ENCODE peak calls at places on chromosomes 4 and X, in six cellular contexts. P, H, W, O, D and S are unnamed samples.
A peak's percentile ranks its signal among the peaks of the same experiment; 100 is the strongest.

GRCh38 chrX:39398215-39398972 is 597.1 kb downstream of the MID1IP1 start:
- DNase-seq in P (no peak), W (no peak), O (no peak), D (no peak), H (no peak), S (no peak)

GRCh38 chrX:70219938-70220764 is 14.3 kb upstream of the AWAT1 start:
- DNase-seq in P (peak; percentile 25), W (peak; percentile 79), O (peak; percentile 64), H (peak; percentile 58), D (no peak), S (peak; percentile 11)

GRCh38 chr4:1246111-1246881 is 2.6 kb downstream of the CTBP1 start:
- DNase-seq in P (peak; percentile 30), O (no peak), H (peak; percentile 70), W (no peak), D (no peak), S (peak; percentile 39)

GRCh38 chr4:123659759-123660158 is 263.2 kb downstream of the SPRY1 start:
- DNase-seq in W (peak; percentile 12), H (no peak), O (no peak), P (no peak), D (no peak), S (peak; percentile 8)

GRCh38 chr4:33696586-33696985 is 2547.7 kb downstream of the ARAP2 start:
- DNase-seq in W (peak; percentile 21), H (no peak), D (no peak), P (no peak), O (no peak), S (no peak)

GRCh38 chr4:15459706-15460105 is 10.0 kb upstream of the CC2D2A start:
- DNase-seq in O (no peak), H (no peak), P (no peak), W (no peak), D (no peak), S (no peak)

GRCh38 chrX:45479196-45479834 is 278.6 kb upstream of the DIPK2B start:
- DNase-seq in D (no peak), P (no peak), O (peak; percentile 35), H (no peak), W (peak; percentile 93), S (no peak)

GRCh38 chrX:24851776-24852175 is 158.1 kb downstream of the POLA1 start:
- DNase-seq in P (no peak), D (no peak), O (no peak), W (no peak), H (no peak), S (no peak)

GRCh38 chr4:110533940-110534339 is 58.0 kb downstream of the ENPEP start:
- DNase-seq in P (no peak), W (peak; percentile 99), O (peak; percentile 39), H (peak; percentile 27), D (no peak), S (peak; percentile 30)

GRCh38 chrX:1386338-1387127 is 5.4 kb downstream of the SLC25A6 start:
- DNase-seq in P (no peak), W (no peak), H (no peak), O (no peak), D (peak; percentile 8), S (no peak)

GRCh38 chr4:10171055-10171454 is 54.5 kb upstream of the WDR1 start:
- DNase-seq in P (no peak), O (no peak), W (no peak), H (no peak), D (no peak), S (no peak)

GRCh38 chr4:8393593-8394038 is 46.9 kb downstream of the ACOX3 start:
- DNase-seq in P (peak; percentile 53), O (peak; percentile 52), W (peak; percentile 99), D (no peak), H (peak; percentile 65), S (no peak)

GRCh38 chr4:80259012-80259411 is 7.5 kb upstream of the FGF5 start:
- DNase-seq in O (no peak), H (no peak), W (no peak), D (no peak), P (no peak), S (no peak)

GRCh38 chrX:19800821-19801220 is 86.6 kb downstream of the SH3KBP1 start:
- DNase-seq in P (no peak), O (no peak), H (no peak), W (no peak), D (no peak), S (no peak)

GRCh38 chr4:67700119-67700873 is 659 bp downstream of the UBA6 start:
- DNase-seq in W (peak; percentile 24), P (no peak), H (no peak), D (no peak), O (no peak), S (no peak)

GRCh38 chr4:8427761-8428287 is 12.7 kb downstream of the ACOX3 start:
- DNase-seq in O (no peak), P (peak; percentile 17), H (peak; percentile 28), W (peak; percentile 42), D (no peak), S (no peak)

GRCh38 chr4:114015444-114015899 is 36.0 kb upstream of the ARSJ start:
- DNase-seq in H (peak; percentile 29), P (no peak), D (no peak), W (peak; percentile 99), O (peak; percentile 40), S (no peak)

GRCh38 chr4:87100093-87100634 is 120.3 kb downstream of the KLHL8 start:
- DNase-seq in O (no peak), H (no peak), W (no peak), P (no peak), D (no peak), S (no peak)

GRCh38 chr4:73021634-73022033 is 47.9 kb downstream of the COX18 start:
- DNase-seq in O (peak; percentile 17), P (no peak), D (no peak), H (peak; percentile 8), W (peak; percentile 51), S (peak; percentile 4)

GRCh38 chr4:23819041-23819511 is 70.8 kb downstream of the PPARGC1A start:
- DNase-seq in D (no peak), O (no peak), P (no peak), H (no peak), W (peak; percentile 35), S (no peak)

GRCh38 chrX:134936542-134936941 is 54.2 kb upstream of the SMIM10 start:
- DNase-seq in H (peak; percentile 19), D (no peak), W (peak; percentile 53), O (no peak), P (no peak), S (no peak)

GRCh38 chr4:48329976-48330375 is 11.4 kb upstream of the SLAIN2 start:
- DNase-seq in W (peak; percentile 88), D (no peak), O (no peak), P (no peak), H (no peak), S (no peak)

GRCh38 chr4:75046226-75046625 is 113.3 kb downstream of the PARM1 start:
- DNase-seq in O (no peak), W (no peak), P (no peak), D (no peak), H (no peak), S (no peak)
- TF ChIP-seq CTCF in O (no peak), W (no peak), P (no peak), D (no peak), H (no peak), S (no peak)

GRCh38 chr4:41802590-41802989 is 54.1 kb upstream of the PHOX2B start:
- DNase-seq in P (no peak), D (no peak), O (no peak), W (no peak), H (no peak), S (no peak)
- TF ChIP-seq CTCF in P (no peak), D (no peak), O (no peak), W (no peak), H (no peak), S (no peak)

GRCh38 chr4:115851918-115852766 is 738.7 kb upstream of the NDST4 start:
- DNase-seq in O (no peak), W (peak; percentile 22), P (peak; percentile 35), H (peak; percentile 15), D (peak; percentile 61), S (peak; percentile 54)
- TF ChIP-seq CTCF in O (peak; percentile 20), W (peak; percentile 28), P (peak; percentile 47), H (peak; percentile 66), D (peak; percentile 74), S (peak; percentile 19)

GRCh38 chrX:2652106-2652505 is 39.0 kb upstream of the CD99 start:
- DNase-seq in P (no peak), O (no peak), H (no peak), D (no peak), W (no peak), S (no peak)
- TF ChIP-seq CTCF in P (peak; percentile 15), O (no peak), H (peak; percentile 46), D (no peak), W (peak; percentile 31), S (no peak)

GRCh38 chr4:47002593-47002992 is 9.2 kb upstream of the GABRA4 start:
- DNase-seq in D (no peak), W (peak; percentile 3), O (no peak), P (no peak), H (no peak), S (no peak)
- TF ChIP-seq CTCF in D (no peak), W (peak; percentile 20), O (no peak), P (no peak), H (peak; percentile 41), S (no peak)

GRCh38 chr4:112766422-112766821 is 129.5 kb downstream of the LARP7 start:
- DNase-seq in H (no peak), W (peak; percentile 43), D (peak; percentile 49), P (no peak), O (no peak), S (peak; percentile 14)
- TF ChIP-seq CTCF in H (no peak), W (peak; percentile 73), D (no peak), P (no peak), O (peak; percentile 18), S (no peak)

DNA sequence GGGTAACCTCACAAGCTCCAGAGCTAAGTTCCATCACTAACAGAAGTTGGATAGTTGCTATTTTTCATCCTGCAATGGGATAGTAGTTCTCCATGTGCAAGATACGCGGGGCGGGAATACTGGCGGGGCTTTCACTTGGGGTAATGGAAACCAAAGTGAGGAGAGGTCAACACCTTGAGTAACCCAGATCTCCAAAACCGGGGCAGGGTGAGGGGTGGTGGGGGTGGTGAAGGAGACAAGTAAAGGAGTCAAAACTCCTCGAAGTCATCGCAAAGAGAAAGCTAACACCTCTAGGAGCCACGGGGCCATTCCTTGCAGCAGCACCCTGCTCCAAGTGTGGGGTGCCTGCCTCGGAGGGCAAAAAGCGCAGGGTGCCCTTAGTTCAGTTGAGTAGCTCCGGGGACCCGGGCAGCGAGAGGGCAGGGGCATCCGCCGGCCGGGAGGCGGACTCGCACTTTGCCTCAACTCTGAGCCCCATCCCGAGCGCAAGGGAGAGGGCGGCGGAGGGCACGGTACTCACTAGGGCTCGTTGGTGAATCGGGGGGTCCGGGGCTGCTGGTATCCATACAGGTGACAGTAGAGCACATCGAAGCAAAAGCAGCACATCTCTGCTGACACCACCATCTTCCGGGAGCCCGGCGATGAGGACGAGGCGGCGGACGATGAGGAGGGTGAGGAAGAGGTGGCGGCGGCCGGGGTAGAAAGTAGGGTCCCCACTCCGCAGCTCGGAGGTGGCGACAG is 636 bp downstream of the AMMECR1 start:
- DNase-seq in W (peak; percentile 16), H (peak; percentile 42), P (peak; percentile 17), D (peak; percentile 40), O (peak; percentile 28), S (peak; percentile 24)
- TF ChIP-seq CTCF in W (no peak), H (no peak), P (no peak), D (no peak), O (no peak), S (no peak)

GRCh38 chr4:175540732-175541131 is 271.3 kb downstream of the GPM6A start:
- DNase-seq in W (no peak), H (no peak), O (no peak), D (no peak), P (no peak), S (no peak)
- TF ChIP-seq CTCF in W (no peak), H (no peak), O (no peak), D (no peak), P (no peak), S (no peak)